ENCODE peak calls at places on chromosome 19, in eight cellular contexts. Y is SK-N-MC, P is gastrocnemius medialis, X is ascending aorta, I is suprapubic skin, D is IMR-90, F is right lobe of liver, J is GM12878. A is an unnamed sample. For H3K36me3, the result is how much of the 10 kb centered on the place peaks cover.

GRCh38 chr19:6218497-6219146 is 61.2 kb downstream of the MLLT1 start:
- DNase-seq in I (peak), F (peak), Y (no peak), D (peak), P (peak), J (peak), X (peak), A (peak)

GRCh38 chr19:13881692-13882418 is 4.9 kb downstream of the NANOS3 start:
- DNase-seq in P (no peak), J (no peak), D (peak), X (no peak), Y (no peak), I (peak), F (peak), A (peak)

GRCh38 chr19:42233638-42234292 is 8.6 kb downstream of the GSK3A start:
- DNase-seq in P (no peak), X (no peak), Y (no peak), J (no peak), I (no peak), F (no peak), D (no peak), A (peak)

GRCh38 chr19:38875656-38876345 is 2.3 kb downstream of the RINL start:
- DNase-seq in D (no peak), I (no peak), X (no peak), Y (no peak), F (no peak), P (no peak), J (no peak), A (no peak)

GRCh38 chr19:49057636-49058234 is at the start of gene CGB7:
- DNase-seq in X (peak), P (peak), I (peak), J (no peak), F (peak), Y (no peak), D (peak), A (peak)

GRCh38 chr19:6516018-6516658 is 14.0 kb upstream of the TUBB4A start:
- DNase-seq in I (peak), F (peak), Y (peak), J (peak), P (peak), X (peak), D (peak), A (peak)

GRCh38 chr19:33298146-33298911 is 4.0 kb downstream of the CEBPA start:
- DNase-seq in F (peak), X (no peak), D (no peak), Y (no peak), P (no peak), I (peak), J (no peak), A (no peak)

GRCh38 chr19:47776568-47776967 is 1.9 kb upstream of the SELENOW start:
- DNase-seq in P (no peak), J (no peak), D (no peak), X (no peak), F (no peak), Y (no peak), I (no peak), A (peak)

GRCh38 chr19:7512400-7512851 is 3.5 kb upstream of the ZNF358 start:
- DNase-seq in J (no peak), X (no peak), F (no peak), Y (no peak), P (no peak), I (no peak), D (no peak), A (no peak)

GRCh38 chr19:42199440-42200115 is 17.9 kb downstream of the DEDD2 start:
- DNase-seq in Y (no peak), D (no peak), P (peak), I (peak), X (no peak), J (peak), F (peak), A (peak)

GRCh38 chr19:5186293-5187050 is 154.1 kb downstream of the PTPRS start:
- DNase-seq in Y (no peak), X (no peak), P (no peak), J (no peak), I (no peak), F (no peak), D (peak), A (no peak)

GRCh38 chr19:13099073-13099999 is 3.3 kb downstream of the LYL1 start:
- DNase-seq in D (no peak), X (peak), P (peak), J (no peak), I (no peak), Y (no peak), F (peak), A (peak)

GRCh38 chr19:49092686-49093085 is 7.4 kb downstream of the SNRNP70 start:
- DNase-seq in D (no peak), P (no peak), X (no peak), I (no peak), F (no peak), Y (no peak), J (no peak), A (no peak)

GRCh38 chr19:3104708-3104983 is 10.5 kb downstream of the GNA11 start:
- DNase-seq in F (no peak), X (no peak), J (no peak), D (no peak), P (no peak), Y (no peak), I (no peak), A (no peak)

GRCh38 chr19:21638776-21639175 is 128.6 kb downstream of the ZNF100 start:
- DNase-seq in F (no peak), J (no peak), P (no peak), D (no peak), I (no peak), X (no peak), Y (no peak), A (no peak)

GRCh38 chr19:12065100-12065538 is 588 bp downstream of the ZNF844 start:
- DNase-seq in F (no peak), D (peak), Y (no peak), X (peak), P (no peak), J (no peak), I (peak), A (peak)

GRCh38 chr19:50285833-50286232 is 43.3 kb downstream of the KCNC3 start:
- DNase-seq in F (no peak), Y (no peak), X (no peak), J (no peak), P (no peak), I (no peak), D (no peak), A (no peak)

GRCh38 chr19:55257461-55258411 is 1.1 kb downstream of the PPP6R1 start:
- DNase-seq in Y (no peak), J (no peak), F (no peak), D (peak), X (no peak), I (no peak), P (no peak), A (peak)

GRCh38 chr19:7870571-7871279 is 3.5 kb downstream of the PRR36 start:
- DNase-seq in F (no peak), I (peak), D (no peak), P (peak), J (no peak), Y (peak), X (no peak), A (peak)

GRCh38 chr19:53980553-53981407 is 10.7 kb upstream of the CACNG6 start:
- DNase-seq in I (no peak), J (no peak), D (peak), Y (no peak), F (no peak), P (peak), X (no peak), A (peak)

GRCh38 chr19:22532388-22533310 is 101.5 kb upstream of the ZNF492 start:
- DNase-seq in D (no peak), J (no peak), P (no peak), X (peak), I (no peak), F (peak), Y (no peak), A (no peak)

GRCh38 chr19:43229315-43229714 is 23.9 kb upstream of the PSG4 start:
- DNase-seq in I (no peak), F (no peak), Y (no peak), J (no peak), X (no peak), D (peak), P (no peak), A (no peak)

GRCh38 chr19:48812094-48812929 is 1.5 kb upstream of the BCAT2 start:
- DNase-seq in J (no peak), D (peak), F (peak), Y (no peak), P (peak), X (peak), I (peak), A (peak)

GRCh38 chr19:5960005-5961001 is 17.6 kb downstream of the RANBP3 start:
- DNase-seq in P (no peak), J (no peak), F (no peak), I (no peak), D (no peak), Y (no peak), X (no peak), A (no peak)

GRCh38 chr19:49335784-49336481 is 727 bp downstream of the CD37 start:
- DNase-seq in I (no peak), P (no peak), X (peak), D (no peak), F (peak), J (no peak), Y (no peak), A (no peak)

GRCh38 chr19:45179848-45180370 is 1.3 kb downstream of the BLOC1S3 start:
- DNase-seq in X (no peak), J (no peak), Y (no peak), I (no peak), P (no peak), D (no peak), F (no peak), A (no peak)
- H3K27ac ChIP-seq in X (peak), J (peak), Y (no peak), I (peak), P (peak), D (peak), F (peak), A (no peak)

GRCh38 chr19:57576661-57577060 is 2.0 kb downstream of the ZNF416 start:
- DNase-seq in X (no peak), D (no peak), J (no peak), Y (no peak), F (no peak), P (no peak), I (no peak), A (no peak)
- H3K4me3 ChIP-seq in X (no peak), D (no peak), J (no peak), Y (no peak), F (no peak), P (no peak), I (no peak), A (no peak)

GRCh38 chr19:40147338-40147692 is 43.9 kb upstream of the MAP3K10 start:
- DNase-seq in P (no peak), F (peak), Y (no peak), D (no peak), J (no peak), I (peak), X (no peak), A (no peak)
- H3K36me3 ChIP-seq in P (under half), F (under half), Y (under half), D (under half), J (under half), I (under half), X (under half), A (under half)

DNA sequence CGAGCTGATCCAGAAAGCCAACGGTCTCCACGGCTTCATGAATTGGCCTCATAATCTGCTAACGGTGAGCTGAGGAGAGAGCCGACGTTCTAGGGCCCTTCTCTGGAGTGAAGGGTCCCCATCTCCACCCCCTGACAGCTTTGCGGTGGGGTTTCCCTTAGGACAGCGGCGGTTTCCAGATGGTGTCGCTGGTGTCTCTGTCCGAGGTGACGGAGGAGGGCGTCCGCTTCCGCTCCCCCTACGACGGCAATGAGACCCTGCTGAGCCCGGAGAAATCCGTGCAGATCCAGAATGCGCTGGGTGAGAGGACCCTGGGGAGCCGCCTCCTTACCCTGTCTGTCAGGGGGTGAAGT is 692 bp downstream of the QTRT1 start:
- DNase-seq in Y (no peak), F (no peak), D (no peak), J (no peak), I (no peak), P (no peak), X (no peak), A (no peak)
- H3K27ac ChIP-seq in Y (peak), F (peak), D (peak), J (peak), I (peak), P (peak), X (no peak), A (peak)

DNA sequence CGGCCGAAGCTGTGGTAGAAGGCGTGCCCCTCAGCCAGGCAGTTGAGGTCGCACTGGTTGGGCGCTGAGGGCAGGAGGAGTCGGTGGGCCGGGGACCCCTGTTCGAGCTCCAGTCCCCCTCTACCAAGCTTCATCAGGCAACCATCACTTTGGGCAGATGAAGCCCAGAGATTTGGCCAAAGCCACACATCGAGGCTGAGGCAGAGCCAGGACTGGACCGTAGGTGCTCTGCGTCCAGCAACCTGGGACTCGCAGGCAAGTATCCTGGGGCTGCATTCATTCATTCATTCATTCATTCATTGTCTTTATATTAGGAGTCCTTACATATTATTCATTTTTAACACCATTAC is 4.3 kb downstream of the ADAMTSL5 start:
- DNase-seq in F (no peak), P (no peak), X (no peak), I (no peak), D (no peak), J (no peak), Y (no peak), A (no peak)
- H3K4me3 ChIP-seq in F (peak), P (peak), X (peak), I (peak), D (no peak), J (no peak), Y (peak), A (no peak)

GRCh38 chr19:35251456-35251855 is 2.7 kb downstream of the LSR start:
- DNase-seq in J (no peak), Y (no peak), D (no peak), X (no peak), I (no peak), P (no peak), F (no peak), A (no peak)
- H3K36me3 ChIP-seq in J (under half), Y (under half), D (under half), X (under half), I (under half), P (under half), F (under half), A (under half)

DNA sequence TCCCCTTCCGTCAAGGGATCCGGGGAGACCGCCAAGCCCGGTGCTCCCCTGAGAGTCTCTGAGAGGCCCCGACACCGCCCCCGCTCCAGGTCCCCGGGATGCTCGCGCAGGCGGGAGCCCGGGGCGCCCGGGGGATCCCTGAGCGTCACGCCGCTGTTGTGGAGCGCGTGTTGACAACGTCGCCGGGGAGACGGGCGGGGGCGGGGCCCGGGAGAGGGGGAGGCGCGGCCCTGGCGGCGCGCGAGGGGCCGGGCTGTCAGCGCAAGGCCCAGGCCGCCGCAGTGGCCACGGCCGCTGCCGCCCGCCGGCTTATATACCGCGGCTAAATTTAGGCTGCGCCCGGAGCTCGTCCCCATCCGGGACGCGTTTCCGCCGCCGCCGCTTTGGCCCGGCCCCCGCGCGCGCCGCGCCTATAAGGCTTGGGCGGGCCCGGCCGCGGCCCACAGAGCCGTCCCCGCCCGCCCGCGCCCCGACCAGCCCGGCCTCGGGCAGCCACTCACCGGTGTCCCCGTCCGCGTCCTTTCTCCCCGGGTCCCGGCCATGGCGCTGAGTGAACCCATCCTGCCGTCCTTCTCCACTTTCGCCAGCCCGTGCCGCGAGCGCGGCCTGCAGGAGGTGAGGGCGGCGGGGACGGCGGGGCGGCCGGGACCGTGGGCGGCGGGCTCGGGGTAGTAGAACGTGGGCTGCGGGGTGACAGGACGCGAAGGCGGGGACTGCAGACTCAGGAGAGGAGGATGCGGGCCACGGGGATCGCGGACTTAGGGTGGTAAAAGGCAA is at the start of gene KLF2:
- DNase-seq in D (peak), P (peak), J (no peak), X (peak), Y (no peak), I (peak), F (peak), A (peak)
- H3K27ac ChIP-seq in D (peak), P (peak), J (no peak), X (peak), Y (no peak), I (peak), F (peak), A (no peak)

GRCh38 chr19:18224525-18225354 is 1.5 kb downstream of the PDE4C start:
- DNase-seq in P (peak), X (peak), D (peak), I (peak), Y (peak), J (peak), F (peak), A (peak)

GRCh38 chr19:18226956-18227780 is 930 bp upstream of the PDE4C start:
- DNase-seq in D (no peak), X (no peak), P (no peak), J (no peak), Y (no peak), I (no peak), F (no peak), A (no peak)

GRCh38 chr19:18225702-18226468 is at the start of gene PDE4C:
- DNase-seq in J (no peak), F (peak), I (no peak), Y (no peak), P (no peak), D (no peak), X (no peak), A (no peak)

GRCh38 chr19:18223860-18224524 is 2.2 kb downstream of the PDE4C start:
- DNase-seq in J (no peak), F (peak), P (no peak), D (no peak), X (no peak), Y (no peak), I (peak), A (peak)

DNA sequence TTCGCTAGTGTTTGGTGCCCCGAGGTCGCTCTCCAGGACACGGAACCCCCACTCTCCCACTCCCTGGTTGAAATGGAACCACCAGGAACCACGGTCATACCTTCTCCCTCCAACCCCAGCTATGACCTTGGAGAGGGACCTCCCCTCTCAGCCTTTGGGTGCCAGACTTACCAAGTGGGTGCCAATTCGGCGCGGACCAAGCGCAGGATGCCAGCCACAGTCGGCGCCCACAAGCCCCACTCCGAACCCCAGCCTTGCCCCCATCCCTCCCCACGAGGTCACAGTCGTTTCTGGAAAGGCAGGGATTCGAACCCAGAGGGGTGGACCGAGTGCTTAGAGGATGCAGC is 910 bp downstream of the PDE4C start:
- DNase-seq in P (no peak), X (no peak), F (no peak), D (no peak), I (no peak), Y (no peak), J (no peak), A (no peak)
- H3K4me3 ChIP-seq in P (peak), X (peak), F (no peak), D (no peak), I (no peak), Y (peak), J (no peak), A (no peak)